ENCODE peak calls at places on chromosomes 12 and 14, in seven cellular contexts. One of them, this sample, is unnamed.

GRCh38 chr12:104163631-104164030 is 25.6 kb upstream of the NFYB start:
- DNase-seq in stromal cell of bone marrow: no peak
- DNase-seq in activated CD4-positive, alpha-beta T cell treated with anti-CD3 and anti-CD28 coated beads, Interleukin-2, amount 10 ng/mL, durations not matched to agents 7 days and 5 days: no peak
- DNase-seq in PC-9: no peak
- DNase-seq in neural progenitor cell: no peak
- DNase-seq in T-helper 17 cell: no peak
- DNase-seq in naive thymus-derived CD8-positive, alpha-beta T cell: no peak
- DNase-seq in this sample: no peak

GRCh38 chr12:65279387-65280112 is 1.1 kb downstream of the MSRB3 start:
- DNase-seq in activated CD4-positive, alpha-beta T cell treated with anti-CD3 and anti-CD28 coated beads, Interleukin-2, amount 10 ng/mL, durations not matched to agents 7 days and 5 days: no peak
- DNase-seq in stromal cell of bone marrow: no peak
- DNase-seq in neural progenitor cell: no peak
- DNase-seq in naive thymus-derived CD8-positive, alpha-beta T cell: no peak
- DNase-seq in T-helper 17 cell: no peak
- DNase-seq in PC-9: no peak
- DNase-seq in this sample: no peak

GRCh38 chr14:32384464-32384863 is 55.4 kb downstream of the AKAP6 start:
- DNase-seq in T-helper 17 cell: no peak
- DNase-seq in PC-9: no peak
- DNase-seq in naive thymus-derived CD8-positive, alpha-beta T cell: no peak
- DNase-seq in stromal cell of bone marrow: no peak
- DNase-seq in activated CD4-positive, alpha-beta T cell treated with anti-CD3 and anti-CD28 coated beads, Interleukin-2, amount 10 ng/mL, durations not matched to agents 7 days and 5 days: no peak
- DNase-seq in neural progenitor cell: no peak
- DNase-seq in this sample: no peak

GRCh38 chr14:94748667-94749347 is 21.1 kb downstream of the GSC start:
- DNase-seq in neural progenitor cell: peak
- DNase-seq in T-helper 17 cell: no peak
- DNase-seq in naive thymus-derived CD8-positive, alpha-beta T cell: no peak
- DNase-seq in PC-9: no peak
- DNase-seq in activated CD4-positive, alpha-beta T cell treated with anti-CD3 and anti-CD28 coated beads, Interleukin-2, amount 10 ng/mL, durations not matched to agents 7 days and 5 days: peak
- DNase-seq in stromal cell of bone marrow: no peak
- DNase-seq in this sample: no peak

GRCh38 chr12:115661103-115661502 is 616.4 kb downstream of the MED13L start:
- DNase-seq in neural progenitor cell: no peak
- DNase-seq in activated CD4-positive, alpha-beta T cell treated with anti-CD3 and anti-CD28 coated beads, Interleukin-2, amount 10 ng/mL, durations not matched to agents 7 days and 5 days: no peak
- DNase-seq in PC-9: no peak
- DNase-seq in naive thymus-derived CD8-positive, alpha-beta T cell: no peak
- DNase-seq in stromal cell of bone marrow: peak
- DNase-seq in T-helper 17 cell: no peak
- DNase-seq in this sample: peak

GRCh38 chr12:28535216-28535615 is 345.0 kb downstream of the CCDC91 start:
- DNase-seq in neural progenitor cell: no peak
- DNase-seq in naive thymus-derived CD8-positive, alpha-beta T cell: no peak
- DNase-seq in T-helper 17 cell: no peak
- DNase-seq in PC-9: no peak
- DNase-seq in activated CD4-positive, alpha-beta T cell treated with anti-CD3 and anti-CD28 coated beads, Interleukin-2, amount 10 ng/mL, durations not matched to agents 7 days and 5 days: no peak
- DNase-seq in stromal cell of bone marrow: peak
- DNase-seq in this sample: peak

GRCh38 chr14:61184117-61184516 is 97.0 kb downstream of the TMEM30B start:
- DNase-seq in stromal cell of bone marrow: peak
- DNase-seq in naive thymus-derived CD8-positive, alpha-beta T cell: no peak
- DNase-seq in neural progenitor cell: no peak
- DNase-seq in activated CD4-positive, alpha-beta T cell treated with anti-CD3 and anti-CD28 coated beads, Interleukin-2, amount 10 ng/mL, durations not matched to agents 7 days and 5 days: no peak
- DNase-seq in PC-9: no peak
- DNase-seq in T-helper 17 cell: no peak
- DNase-seq in this sample: peak

GRCh38 chr12:63753743-63754142 is 26.0 kb upstream of the RXYLT1 start:
- DNase-seq in T-helper 17 cell: no peak
- DNase-seq in activated CD4-positive, alpha-beta T cell treated with anti-CD3 and anti-CD28 coated beads, Interleukin-2, amount 10 ng/mL, durations not matched to agents 7 days and 5 days: no peak
- DNase-seq in naive thymus-derived CD8-positive, alpha-beta T cell: no peak
- DNase-seq in PC-9: no peak
- DNase-seq in neural progenitor cell: no peak
- DNase-seq in stromal cell of bone marrow: no peak
- DNase-seq in this sample: no peak

This sample was measured in skeletal muscle cell.